ENCODE peak calls at places on chromosomes 7 and 10, in four cellular contexts. Z is IMR-90, V is NCI-H1417, G is tibial artery. K is an unnamed sample.

GRCh38 chr10:102231357-102232318 is 5.5 kb downstream of the ELOVL3 start:
- DNase-seq in Z (no peak), G (no peak), V (peak), K (peak)

GRCh38 chr10:3571310-3571825 is 213.6 kb downstream of the KLF6 start:
- DNase-seq in V (no peak), Z (no peak), G (no peak), K (no peak)

GRCh38 chr7:22216309-22216708 is 140.6 kb downstream of the RAPGEF5 start:
- DNase-seq in V (no peak), G (no peak), Z (no peak), K (no peak)

GRCh38 chr7:106717254-106717996 is 56.5 kb upstream of the CCDC71L start:
- DNase-seq in G (no peak), Z (peak), V (no peak), K (no peak)

GRCh38 chr10:86218160-86218559 is 148.4 kb downstream of the GRID1 start:
- DNase-seq in V (peak), G (no peak), Z (no peak), K (no peak)

GRCh38 chr7:23293500-23294073 is 5.6 kb upstream of the MALSU1 start:
- DNase-seq in Z (no peak), G (no peak), V (no peak), K (no peak)

GRCh38 chr10:129244298-129244697 is 222.7 kb upstream of the MGMT start:
- DNase-seq in V (no peak), Z (no peak), G (no peak), K (no peak)

GRCh38 chr10:7411671-7412481 is 1.0 kb upstream of the SFMBT2 start:
- DNase-seq in Z (no peak), G (no peak), V (no peak), K (peak)

GRCh38 chr7:71486856-71487628 is 355.1 kb downstream of the GALNT17 start:
- DNase-seq in G (peak), V (no peak), Z (no peak), K (no peak)

GRCh38 chr7:106108988-106109387 is 3.1 kb downstream of the SYPL1 start:
- DNase-seq in Z (no peak), V (no peak), G (no peak), K (no peak)

GRCh38 chr7:155713382-155713781 is 68.9 kb downstream of the RBM33 start:
- DNase-seq in G (no peak), V (no peak), Z (no peak), K (peak)

GRCh38 chr7:98990356-98990755 is 112.0 kb downstream of the TRRAP start:
- DNase-seq in Z (no peak), V (no peak), G (peak), K (no peak)

GRCh38 chr10:49164587-49165188 is 23.5 kb downstream of the TMEM273 start:
- DNase-seq in G (no peak), Z (peak), V (peak), K (peak)

GRCh38 chr7:41603985-41604384 is 98.9 kb downstream of the INHBA start:
- DNase-seq in G (no peak), V (no peak), Z (no peak), K (no peak)